ENCODE peak calls at places on chromosomes 7 and 10, in five cellular contexts. X is EH, O is HCT116, U is AG04450, Q is fibroblast of gingiva. I is an unnamed sample.

GRCh38 chr10:129274928-129275474 is 192.0 kb upstream of the MGMT start:
- DNase-seq in X (no peak), O (no peak), U (no peak), Q (no peak), I (no peak)

GRCh38 chr7:1368682-1369571 is 90.3 kb downstream of the MICALL2 start:
- DNase-seq in X (peak; percentile 7), O (peak; percentile 27), U (no peak), Q (no peak), I (peak; percentile 58)

GRCh38 chr7:135575296-135575695 is 17.6 kb downstream of the NUP205 start:
- DNase-seq in X (no peak), O (no peak), U (no peak), Q (no peak), I (no peak)

GRCh38 chr7:131653418-131654248 is 97.2 kb upstream of the PODXL start:
- DNase-seq in X (peak; percentile 53), O (no peak), U (no peak), Q (no peak), I (no peak)

GRCh38 chr10:93386496-93387369 is 95.4 kb downstream of the MYOF start:
- DNase-seq in X (peak; percentile 71), O (no peak), U (no peak), Q (peak; percentile 69), I (no peak)

GRCh38 chr10:92242910-92243671 is 47.8 kb downstream of the CPEB3 start:
- DNase-seq in X (peak; percentile 34), O (peak; percentile 58), U (no peak), Q (peak; percentile 39), I (no peak)

GRCh38 chr10:121002586-121003205 is 151.5 kb downstream of the WDR11 start:
- DNase-seq in X (no peak), O (no peak), U (no peak), Q (no peak), I (no peak)

GRCh38 chr10:75926763-75927162 is 495.3 kb downstream of the LRMDA start:
- DNase-seq in X (no peak), O (peak; percentile 24), U (no peak), Q (peak; percentile 51), I (no peak)

GRCh38 chr10:2839081-2839725 is 228.1 kb upstream of the PFKP start:
- DNase-seq in X (peak; percentile 24), O (no peak), U (no peak), Q (no peak), I (peak; percentile 19)

I was measured in GM12892.